ENCODE peak calls at places on chromosome X, in seven cellular contexts. H, E, O, B, T, U and P are unnamed samples.
A peak's percentile ranks its signal among the peaks of the same experiment; 100 is the strongest.

GRCh38 chrX:11899091-11899490 is 141.1 kb downstream of the MSL3 start:
- DNase-seq in U (peak; percentile 75), O (no peak), E (no peak), T (no peak), B (no peak), H (no peak), P (no peak)

GRCh38 chrX:85836868-85837267 is 210.5 kb downstream of the CHM start:
- DNase-seq in H (no peak), O (no peak), E (no peak), B (no peak), T (no peak), U (peak; percentile 9), P (no peak)

GRCh38 chrX:130295519-130296314 is 27.0 kb upstream of the ZNF280C start:
- DNase-seq in O (no peak), T (no peak), B (no peak), E (no peak), U (no peak), H (no peak), P (no peak)

GRCh38 chrX:24550166-24550565 is 85.1 kb downstream of the PDK3 start:
- DNase-seq in O (no peak), U (peak; percentile 44), T (no peak), E (no peak), H (no peak), B (no peak), P (no peak)

GRCh38 chrX:72297953-72298730 is 7.6 kb downstream of the CITED1 start:
- DNase-seq in B (no peak), U (peak; percentile 19), H (no peak), E (no peak), T (no peak), O (no peak), P (no peak)

GRCh38 chrX:68824565-68825125 is 4.2 kb upstream of the EFNB1 start:
- DNase-seq in O (no peak), T (no peak), H (no peak), E (no peak), B (no peak), U (no peak), P (no peak)

GRCh38 chrX:1159515-1159914 is 52.9 kb downstream of the CRLF2 start:
- DNase-seq in B (no peak), O (no peak), T (no peak), U (no peak), E (no peak), H (no peak), P (no peak)

GRCh38 chrX:8846271-8846670 is 45.1 kb upstream of the FAM9A start:
- DNase-seq in B (no peak), O (no peak), T (no peak), E (no peak), U (peak; percentile 64), H (no peak), P (no peak)

GRCh38 chrX:38431525-38431924 is 79.1 kb downstream of the OTC start:
- DNase-seq in B (no peak), U (no peak), H (no peak), T (no peak), O (no peak), E (no peak), P (no peak)

GRCh38 chrX:154505726-154506125 is 10.3 kb downstream of the FAM3A start:
- DNase-seq in H (no peak), E (no peak), O (no peak), U (peak; percentile 39), T (no peak), B (no peak), P (no peak)

GRCh38 chrX:9955506-9955905 is 11.7 kb upstream of the CLDN34 start:
- DNase-seq in U (peak; percentile 70), O (no peak), B (no peak), H (no peak), T (no peak), E (no peak), P (no peak)

GRCh38 chrX:111100191-111100590 is 4.2 kb downstream of the PAK3 start:
- DNase-seq in B (no peak), U (peak; percentile 18), E (peak; percentile 27), T (no peak), H (no peak), O (no peak), P (no peak)

GRCh38 chrX:77143907-77144306 is 303.3 kb upstream of the FGF16 start:
- DNase-seq in T (no peak), B (no peak), U (no peak), E (no peak), H (no peak), O (no peak), P (no peak)

GRCh38 chrX:150508461-150509367 is 59.7 kb upstream of the MTM1 start:
- DNase-seq in B (peak; percentile 64), T (peak; percentile 52), U (peak; percentile 21), E (peak; percentile 30), O (no peak), H (no peak), P (no peak)
- H3K4me1 ChIP-seq in B (peaks cover 3% of the 10 kb centered on the region), T (peaks cover 25% of the 10 kb centered on the region), U (peaks cover 3% of the 10 kb centered on the region), E (peaks cover 4% of the 10 kb centered on the region), O (peaks cover 21% of the 10 kb centered on the region), H (no peaks in the 10 kb centered on the region), P (no peaks in the 10 kb centered on the region)

DNA sequence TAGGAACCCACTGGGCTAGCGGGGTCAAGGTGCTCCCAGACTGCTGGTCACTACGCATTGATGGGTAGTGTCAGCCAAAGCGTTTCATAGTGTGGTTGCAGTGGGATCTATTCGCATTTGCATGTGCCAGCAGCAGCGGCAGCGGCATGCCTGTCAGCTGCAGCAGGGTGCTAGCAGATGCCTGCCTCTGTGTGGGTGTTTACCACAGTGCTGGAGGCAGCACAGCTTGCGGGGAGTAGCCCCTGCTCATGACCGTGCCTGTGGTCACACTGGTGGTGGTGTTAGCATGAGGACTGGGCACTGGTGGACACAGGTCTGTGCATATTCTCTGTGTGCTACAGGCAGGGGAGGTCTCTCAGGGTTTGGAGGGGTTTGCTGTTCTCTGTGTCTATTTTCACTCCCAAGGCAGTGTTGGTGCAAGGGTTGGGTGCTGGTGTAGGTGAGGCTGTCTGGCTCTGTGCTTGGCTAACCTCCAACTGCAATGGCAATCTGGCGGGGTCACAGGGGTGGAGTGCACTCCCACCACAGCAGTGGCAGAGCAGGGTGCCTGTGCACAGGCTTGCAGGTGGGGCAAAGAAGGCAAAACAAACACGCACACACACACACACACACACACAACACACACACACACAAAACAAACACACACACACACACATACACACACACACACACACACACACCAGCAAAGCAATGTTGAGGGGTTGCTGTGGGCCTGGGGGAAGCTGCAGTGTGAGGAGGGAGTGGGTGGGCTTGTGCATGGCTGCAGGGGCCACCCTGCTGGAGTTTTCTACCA is 184.4 kb downstream of the GLUD2 start:
- DNase-seq in O (no peak), E (no peak), B (no peak), T (no peak), U (no peak), H (no peak), P (no peak)
- H3K4me1 ChIP-seq in O (no peaks in the 10 kb centered on the region), E (no peaks in the 10 kb centered on the region), B (no peaks in the 10 kb centered on the region), T (no peaks in the 10 kb centered on the region), U (no peaks in the 10 kb centered on the region), H (no peaks in the 10 kb centered on the region), P (no peaks in the 10 kb centered on the region)

GRCh38 chrX:100944601-100945000 is 15.9 kb upstream of the XKRX start:
- DNase-seq in T (no peak), U (peak; percentile 5), O (no peak), E (no peak), B (no peak), H (no peak), P (no peak)

GRCh38 chrX:100946521-100946920 is 17.8 kb upstream of the XKRX start:
- DNase-seq in O (no peak), U (peak; percentile 3), H (no peak), B (no peak), T (no peak), E (no peak), P (no peak)

DNA sequence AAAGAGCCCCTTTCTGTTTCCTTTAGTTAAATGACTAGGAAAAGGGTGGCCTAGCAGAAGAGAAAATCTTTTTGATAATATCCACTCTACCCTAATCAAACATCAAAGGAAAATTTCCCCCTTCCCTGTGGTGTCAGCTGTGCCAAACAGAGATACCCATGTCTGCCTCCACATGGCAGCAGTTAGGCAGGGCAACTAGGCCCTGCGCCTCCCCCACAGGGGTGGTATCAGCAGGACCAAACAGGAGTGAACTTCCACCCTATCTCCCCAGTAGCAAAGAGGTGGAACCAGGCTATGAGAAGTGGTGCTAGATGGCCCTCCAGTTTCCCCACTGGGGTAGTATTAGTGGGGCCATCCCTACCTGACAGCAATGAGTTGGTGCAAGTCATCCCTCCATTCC is 19.8 kb upstream of the XKRX start:
- DNase-seq in U (no peak), H (no peak), O (no peak), B (no peak), T (no peak), E (no peak), P (no peak)
- H3K4me1 ChIP-seq in U (no peaks in the 10 kb centered on the region), H (no peaks in the 10 kb centered on the region), O (no peaks in the 10 kb centered on the region), B (no peaks in the 10 kb centered on the region), T (no peaks in the 10 kb centered on the region), E (no peaks in the 10 kb centered on the region), P (no peaks in the 10 kb centered on the region)

DNA sequence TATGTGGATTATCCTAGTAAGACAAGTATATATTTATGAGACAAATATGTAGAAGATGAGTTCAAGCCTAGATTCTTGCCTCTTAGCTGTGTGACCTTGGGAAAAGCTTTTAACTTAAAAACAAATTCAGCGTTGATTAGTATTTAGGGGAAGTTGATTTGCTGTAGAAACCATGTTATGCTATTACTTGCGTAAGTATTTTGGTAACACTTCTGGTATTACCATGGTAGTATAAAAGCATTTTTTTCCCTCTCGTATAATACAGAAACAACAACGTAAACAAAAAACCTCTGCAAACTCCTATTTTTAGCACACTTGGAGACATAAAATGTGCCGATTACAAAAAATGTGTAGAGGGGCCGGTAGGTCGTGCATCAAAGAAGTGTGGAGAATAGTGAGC is 33.2 kb downstream of the STAG2 start:
- DNase-seq in U (no peak), T (no peak), E (no peak), H (no peak), B (no peak), O (no peak), P (no peak)
- H3K4me1 ChIP-seq in U (no peaks in the 10 kb centered on the region), T (peaks cover 7% of the 10 kb centered on the region), E (no peaks in the 10 kb centered on the region), H (peaks cover 14% of the 10 kb centered on the region), B (peaks cover 4% of the 10 kb centered on the region), O (peaks cover 12% of the 10 kb centered on the region), P (peaks cover 31% of the 10 kb centered on the region)

GRCh38 chrX:136157187-136157586 is 9.9 kb downstream of the FHL1 start:
- DNase-seq in B (no peak), O (no peak), U (no peak), T (no peak), H (no peak), E (no peak), P (no peak)

GRCh38 chrX:136159615-136160025 is 12.3 kb downstream of the FHL1 start:
- DNase-seq in U (no peak), E (no peak), H (no peak), O (no peak), T (no peak), B (no peak), P (no peak)

GRCh38 chrX:136154998-136155397 is 7.7 kb downstream of the FHL1 start:
- DNase-seq in T (no peak), B (no peak), H (no peak), E (no peak), O (no peak), U (no peak), P (no peak)

GRCh38 chrX:136158685-136159084 is 11.4 kb downstream of the FHL1 start:
- DNase-seq in U (no peak), T (no peak), O (no peak), B (no peak), E (no peak), H (no peak), P (no peak)

GRCh38 chrX:136156560-136157117 is 9.3 kb downstream of the FHL1 start:
- DNase-seq in O (no peak), B (no peak), U (no peak), T (no peak), E (no peak), H (no peak), P (no peak)
- H3K4me1 ChIP-seq in O (no peaks in the 10 kb centered on the region), B (peaks cover 20% of the 10 kb centered on the region), U (peaks cover 5% of the 10 kb centered on the region), T (no peaks in the 10 kb centered on the region), E (no peaks in the 10 kb centered on the region), H (no peaks in the 10 kb centered on the region), P (no peaks in the 10 kb centered on the region)

GRCh38 chrX:2583194-2584162 is 82.7 kb upstream of the DHRSX start:
- DNase-seq in O (no peak), B (no peak), U (no peak), H (no peak), T (no peak), E (no peak), P (no peak)
- H3K4me1 ChIP-seq in O (peaks cover 27% of the 10 kb centered on the region), B (peaks cover 9% of the 10 kb centered on the region), U (no peaks in the 10 kb centered on the region), H (peaks cover 4% of the 10 kb centered on the region), T (no peaks in the 10 kb centered on the region), E (no peaks in the 10 kb centered on the region), P (peaks cover 4% of the 10 kb centered on the region)